ENCODE peak calls at places on chromosomes 1 and 21, in four cellular contexts. H, F, G and I are unnamed samples.

GRCh38 chr1:19375621-19376020 is 63.5 kb downstream of the SLC66A1 start:
- DNase-seq in H (no peak), F (no peak), G (no peak), I (no peak)

GRCh38 chr1:60833173-60833572 is 249.2 kb upstream of the NFIA start:
- DNase-seq in H (no peak), F (no peak), G (no peak), I (no peak)

GRCh38 chr1:55147504-55147903 is 67.7 kb downstream of the USP24 start:
- DNase-seq in H (no peak), F (no peak), G (no peak), I (no peak)

GRCh38 chr21:35503646-35504045 is 454.5 kb upstream of the RUNX1 start:
- DNase-seq in H (no peak), F (no peak), G (no peak), I (no peak)

GRCh38 chr1:44672956-44673674 is 1.2 kb downstream of the TMEM53 start:
- DNase-seq in H (no peak), F (no peak), G (no peak), I (peak)

GRCh38 chr1:37931493-37932158 is 15.2 kb downstream of the INPP5B start:
- DNase-seq in H (peak), F (peak), G (peak), I (peak)

GRCh38 chr1:117612517-117613248 is 6.8 kb downstream of the TENT5C start:
- DNase-seq in H (no peak), F (peak), G (no peak), I (no peak)

GRCh38 chr1:167860231-167860923 is 53.6 kb downstream of the ADCY10 start:
- DNase-seq in H (no peak), F (no peak), G (no peak), I (no peak)

GRCh38 chr1:62131093-62131725 is 63.4 kb upstream of the L1TD1 start:
- DNase-seq in H (no peak), F (no peak), G (peak), I (no peak)

GRCh38 chr1:8348777-8349472 is 31.0 kb downstream of the SLC45A1 start:
- DNase-seq in H (no peak), F (peak), G (peak), I (no peak)

GRCh38 chr1:212309967-212310366 is 24.8 kb downstream of the PPP2R5A start:
- DNase-seq in H (no peak), F (no peak), G (no peak), I (no peak)

GRCh38 chr1:168603501-168604107 is 27.2 kb downstream of the XCL1 start:
- DNase-seq in H (no peak), F (peak), G (peak), I (peak)

GRCh38 chr1:29239142-29239541 is 2.8 kb downstream of the PTPRU start:
- DNase-seq in H (no peak), F (no peak), G (no peak), I (peak)

GRCh38 chr1:179036844-179037465 is 11.3 kb downstream of the FAM20B start:
- DNase-seq in H (no peak), F (no peak), G (no peak), I (no peak)

GRCh38 chr1:232166942-232167341 is 463.0 kb downstream of the SIPA1L2 start:
- DNase-seq in H (no peak), F (no peak), G (no peak), I (no peak)

GRCh38 chr21:30044447-30045064 is 104.8 kb upstream of the GRIK1 start:
- DNase-seq in H (no peak), F (no peak), G (peak), I (no peak)

GRCh38 chr1:224565186-224565585 is 50.9 kb upstream of the CNIH3 start:
- DNase-seq in H (no peak), F (no peak), G (no peak), I (no peak)

GRCh38 chr1:95041491-95042165 is 31.1 kb downstream of the ALG14 start:
- DNase-seq in H (no peak), F (no peak), G (peak), I (no peak)

GRCh38 chr1:42456754-42457089 is 379 bp downstream of the PPCS start:
- DNase-seq in H (peak), F (no peak), G (no peak), I (peak)

GRCh38 chr1:199684686-199685273 is 342.7 kb upstream of the NR5A2 start:
- DNase-seq in H (no peak), F (no peak), G (no peak), I (no peak)